ENCODE peak calls at places on chromosomes 4 and X, in seven cellular contexts. J is H1, D is SK-N-SH, O is NT2/D1, Y is HCT116, A is GM12878, Z is HepG2. I is an unnamed sample.

GRCh38 chrX:148872881-148873280 is 372.5 kb downstream of the AFF2 start:
- DNase-seq in D (no peak), J (no peak), O (no peak), Z (no peak), A (no peak), Y (no peak), I (no peak)

GRCh38 chr4:37516057-37516775 is 170.0 kb downstream of the RELL1 start:
- DNase-seq in O (no peak), A (no peak), J (no peak), Z (no peak), D (no peak), Y (no peak), I (no peak)

GRCh38 chr4:55906999-55907398 is 41.7 kb upstream of the CEP135 start:
- DNase-seq in Y (peak), J (no peak), D (no peak), Z (no peak), O (no peak), A (no peak), I (no peak)

GRCh38 chrX:3939967-3940610 is 226.6 kb upstream of the PRKX start:
- DNase-seq in Y (peak), A (no peak), J (no peak), Z (no peak), D (peak), O (peak), I (peak)

GRCh38 chr4:13544556-13545393 is 467 bp upstream of the NKX3-2 start:
- DNase-seq in Y (peak), O (peak), Z (peak), A (no peak), D (peak), J (peak), I (peak)

GRCh38 chrX:38574858-38575257 is 13.5 kb downstream of the TSPAN7 start:
- DNase-seq in O (no peak), Y (no peak), D (no peak), Z (no peak), J (no peak), A (no peak), I (no peak)

GRCh38 chr4:108533245-108533844 is 87.0 kb upstream of the RPL34 start:
- DNase-seq in J (no peak), Y (no peak), Z (no peak), O (no peak), A (no peak), D (no peak), I (no peak)

GRCh38 chr4:89838005-89838404 is 1.0 kb upstream of the SNCA start:
- DNase-seq in D (peak), J (no peak), O (no peak), Y (no peak), Z (no peak), A (no peak), I (peak)

GRCh38 chr4:48991357-48991756 is 5.3 kb downstream of the CWH43 start:
- DNase-seq in A (no peak), Y (no peak), Z (no peak), D (no peak), O (no peak), J (no peak), I (no peak)

GRCh38 chr4:124941267-124941666 is 228.7 kb upstream of the ANKRD50 start:
- DNase-seq in Z (no peak), A (no peak), O (no peak), D (no peak), J (no peak), Y (peak), I (no peak)

GRCh38 chr4:102438873-102439614 is 62.1 kb upstream of the NFKB1 start:
- DNase-seq in A (no peak), D (no peak), O (no peak), J (no peak), Z (peak), Y (no peak), I (no peak)

GRCh38 chrX:56928546-56928945 is 66.8 kb downstream of the SPIN3 start:
- DNase-seq in O (no peak), Z (no peak), A (no peak), Y (no peak), D (no peak), J (no peak), I (no peak)

GRCh38 chr4:98662619-98663225 is 4.3 kb upstream of the TSPAN5 start:
- DNase-seq in J (peak), Y (no peak), D (no peak), A (no peak), Z (no peak), O (no peak), I (no peak)

GRCh38 chr4:151573945-151574344 is 165.0 kb downstream of the FHIP1A start:
- DNase-seq in J (no peak), A (no peak), Z (no peak), O (no peak), Y (no peak), D (no peak), I (no peak)

GRCh38 chrX:29826651-29827206 is 388.6 kb upstream of the MAGEB2 start:
- DNase-seq in A (no peak), O (no peak), Y (no peak), Z (no peak), J (no peak), D (no peak), I (no peak)

GRCh38 chrX:24676403-24677024 is 17.2 kb upstream of the POLA1 start:
- DNase-seq in A (no peak), O (no peak), D (peak), Y (no peak), Z (no peak), J (no peak), I (peak)

GRCh38 chrX:41558531-41558930 is 111.4 kb downstream of the NYX start:
- DNase-seq in O (no peak), Y (no peak), A (no peak), Z (no peak), J (no peak), D (peak), I (peak)

GRCh38 chr4:67393699-67394281 is 151.5 kb downstream of the CENPC start:
- DNase-seq in Z (peak), O (peak), J (no peak), A (no peak), Y (peak), D (peak), I (peak)

GRCh38 chr4:14375816-14376215 is 626.5 kb upstream of the CPEB2 start:
- DNase-seq in O (no peak), Y (no peak), J (no peak), D (no peak), Z (no peak), A (no peak), I (no peak)

DNA sequence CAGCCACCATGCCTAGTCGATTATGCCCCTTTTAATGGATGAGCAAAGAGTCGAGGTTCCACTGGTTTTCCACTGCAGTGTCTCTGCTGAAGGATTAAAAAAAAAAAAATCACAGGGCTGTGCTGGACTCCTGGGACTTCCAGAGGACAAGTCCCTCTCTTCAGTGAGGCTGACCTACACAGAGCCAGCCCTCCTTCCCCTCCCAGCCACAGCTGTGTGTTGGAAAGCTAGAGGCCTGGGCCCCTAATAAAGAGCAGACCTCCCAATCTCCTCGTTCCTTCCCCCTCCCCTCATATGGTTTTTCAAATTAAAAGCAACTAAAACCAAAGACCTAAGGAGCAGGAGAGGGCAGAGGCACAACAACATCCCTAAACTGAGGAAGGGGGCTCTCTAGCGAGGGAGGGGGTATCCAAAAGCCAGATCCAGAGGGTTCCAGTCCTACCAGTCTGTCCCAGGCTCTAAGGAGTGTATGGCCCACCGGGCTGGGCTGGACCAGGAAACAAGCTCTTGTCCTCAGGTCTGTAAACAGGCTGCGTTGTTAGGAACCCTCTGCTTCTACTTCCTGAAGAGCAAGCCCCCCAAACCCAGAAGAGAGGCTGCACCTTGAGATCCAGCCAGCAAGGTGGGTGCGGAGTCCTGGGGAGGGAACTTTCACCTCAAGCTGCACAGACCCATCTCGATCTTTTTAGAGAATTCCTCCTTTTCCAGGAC is 4.0 kb upstream of the PDGFRA start:
- DNase-seq in Y (no peak), D (peak), O (no peak), J (peak), A (no peak), Z (no peak), I (no peak)
- TF ChIP-seq YY1 in Y (no peak), D (no peak), O (no peak), J (no peak), A (no peak), Z (no peak), I (no peak)

GRCh38 chr4:6620891-6621555 is 19.5 kb upstream of the MRFAP1 start:
- DNase-seq in A (no peak), Z (peak), O (no peak), D (peak), J (no peak), Y (no peak), I (peak)

GRCh38 chr4:6619466-6620255 is 20.8 kb upstream of the MRFAP1 start:
- DNase-seq in J (no peak), Y (no peak), A (no peak), O (no peak), D (peak), Z (no peak), I (no peak)

GRCh38 chr4:6619116-6619465 is 21.4 kb upstream of the MRFAP1 start:
- DNase-seq in Z (no peak), D (no peak), Y (no peak), J (no peak), A (no peak), O (no peak), I (no peak)

GRCh38 chr4:6621556-6621927 is 18.9 kb upstream of the MRFAP1 start:
- DNase-seq in O (no peak), D (peak), Y (no peak), A (no peak), Z (no peak), J (no peak), I (no peak)

DNA sequence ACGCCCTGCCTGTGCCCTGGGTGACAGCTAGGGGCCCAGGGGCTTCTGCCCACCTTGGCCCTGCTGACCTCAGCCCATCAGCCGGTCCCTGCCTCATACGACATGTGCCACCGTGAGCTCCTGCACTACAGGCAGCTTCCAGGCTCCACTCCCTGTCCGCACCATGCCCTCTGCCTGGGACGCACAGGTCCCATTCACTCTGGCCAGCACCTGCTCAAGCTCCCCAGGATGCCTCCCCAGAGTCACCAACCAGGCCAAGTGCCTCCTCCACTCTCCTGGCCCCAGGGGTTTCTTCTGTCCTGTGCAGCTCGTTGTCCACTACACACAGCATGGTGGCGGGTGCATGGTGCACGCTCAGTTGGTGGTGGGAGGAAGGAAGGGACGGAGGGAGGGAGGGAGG is 20.2 kb upstream of the MRFAP1 start:
- DNase-seq in A (no peak), D (no peak), O (no peak), Z (no peak), Y (no peak), J (no peak), I (no peak)
- TF ChIP-seq YY1 in A (no peak), D (no peak), O (no peak), Z (no peak), Y (no peak), J (no peak), I (no peak)

GRCh38 chr4:156962551-156962974 is 9.0 kb downstream of the PDGFC start:
- DNase-seq in Y (no peak), O (no peak), D (no peak), A (no peak), J (no peak), Z (peak), I (no peak)
- TF ChIP-seq YY1 in Y (no peak), O (no peak), D (no peak), A (no peak), J (no peak), Z (no peak), I (no peak)

GRCh38 chr4:166257276-166257675 is 384.2 kb downstream of the TLL1 start:
- DNase-seq in Z (no peak), Y (no peak), J (no peak), O (no peak), A (no peak), D (no peak), I (no peak)

GRCh38 chr4:166257891-166258290 is 384.9 kb downstream of the TLL1 start:
- DNase-seq in D (no peak), Z (no peak), J (no peak), O (no peak), A (no peak), Y (no peak), I (no peak)

DNA sequence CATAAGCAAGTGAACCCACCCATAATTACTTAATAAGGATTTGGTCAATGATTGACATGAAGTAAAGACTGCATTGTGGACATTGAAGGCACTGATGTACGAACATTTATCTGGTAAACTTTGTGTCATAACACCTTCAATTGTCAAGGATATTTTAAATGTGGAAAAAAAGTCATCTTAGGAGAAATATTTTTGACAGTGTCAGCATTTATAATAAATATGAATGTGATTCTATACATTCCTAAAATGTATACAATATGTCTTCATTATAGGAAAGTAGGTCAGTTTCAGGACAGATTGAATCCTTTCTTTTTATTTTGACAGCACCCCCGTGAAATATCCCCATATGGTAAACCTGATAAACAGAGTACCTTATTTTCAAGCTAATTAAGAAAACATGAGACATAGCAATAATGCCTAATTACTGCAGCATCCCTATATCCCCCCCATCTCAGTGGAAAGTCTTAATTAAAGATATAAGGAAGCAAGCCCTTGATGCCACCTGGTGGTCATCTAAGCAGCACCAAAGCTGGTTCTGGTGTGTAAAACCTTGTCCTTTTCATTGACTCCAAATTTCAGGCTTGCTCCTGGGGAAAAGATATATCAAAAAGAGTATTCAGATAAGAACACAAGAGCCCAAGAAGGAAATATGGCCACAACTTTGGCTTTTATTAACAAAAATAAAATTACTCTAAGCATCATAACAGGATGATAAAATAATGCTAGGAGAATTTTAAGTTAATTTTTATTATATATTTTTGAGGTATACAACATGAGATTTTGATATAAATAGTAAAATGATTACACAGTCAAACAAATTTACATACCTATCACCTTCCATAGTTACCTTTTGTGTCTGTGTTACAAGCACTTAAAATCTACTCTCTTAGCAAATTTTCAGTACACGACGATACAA is 379.7 kb downstream of the TLL1 start:
- DNase-seq in A (no peak), O (no peak), Z (peak), D (peak), Y (peak), J (no peak), I (peak)
- TF ChIP-seq YY1 in A (no peak), O (no peak), Z (no peak), D (no peak), Y (no peak), J (no peak), I (no peak)

GRCh38 chr4:78648639-78649363 is 97.2 kb downstream of the ANXA3 start:
- DNase-seq in J (no peak), Y (no peak), Z (no peak), A (no peak), O (no peak), D (no peak), I (no peak)

GRCh38 chr4:78644063-78644691 is 92.6 kb downstream of the ANXA3 start:
- DNase-seq in J (no peak), A (no peak), O (no peak), D (no peak), Z (no peak), Y (no peak), I (no peak)

GRCh38 chr4:78644744-78645330 is 93.3 kb downstream of the ANXA3 start:
- DNase-seq in Y (peak), J (no peak), A (no peak), D (peak), O (no peak), Z (peak), I (peak)

GRCh38 chr4:78647272-78647671 is 95.7 kb downstream of the ANXA3 start:
- DNase-seq in J (no peak), Y (no peak), A (no peak), Z (no peak), O (no peak), D (no peak), I (no peak)

DNA sequence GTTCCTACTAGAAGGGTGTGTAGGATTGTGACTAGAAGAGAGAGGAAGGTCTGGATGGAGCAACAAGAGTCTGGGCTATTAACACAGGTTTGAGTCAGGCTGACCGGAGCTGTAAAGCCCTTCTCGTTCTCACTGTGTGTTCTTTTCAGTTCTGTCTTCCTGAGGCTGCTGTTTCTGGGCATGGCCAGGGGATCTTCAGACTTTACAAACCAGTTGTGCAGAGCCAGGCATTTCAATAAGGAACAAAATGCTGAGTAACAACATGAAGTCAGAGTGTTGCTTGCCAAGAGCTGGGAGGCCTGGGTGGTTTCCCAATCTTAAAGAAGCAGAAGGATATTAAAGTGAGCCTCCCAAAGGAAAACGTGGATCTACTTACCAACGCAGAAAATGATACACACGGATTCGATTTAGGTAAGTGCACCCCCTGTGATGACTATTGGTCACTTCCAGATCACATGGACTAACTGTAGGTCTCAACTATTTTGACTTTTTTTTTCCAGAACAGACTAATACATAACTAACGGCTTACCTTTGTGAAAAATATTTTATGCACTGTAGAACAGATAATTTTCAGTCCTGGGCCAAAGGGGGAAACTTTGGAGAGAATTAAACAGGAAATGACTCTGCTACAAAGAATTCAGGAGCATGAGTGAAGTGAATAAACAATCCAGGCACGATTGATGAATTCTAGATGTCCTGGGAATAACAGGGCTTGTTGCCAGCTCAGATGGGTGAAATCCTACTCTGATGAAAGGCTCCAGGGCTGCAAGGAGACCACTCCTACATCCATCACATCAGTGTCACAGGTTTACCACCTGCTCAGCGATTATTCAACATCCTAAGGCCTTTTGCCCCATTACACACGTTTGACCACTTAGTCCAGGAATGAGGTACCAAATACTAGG is 94.5 kb downstream of the ANXA3 start:
- DNase-seq in A (no peak), O (no peak), D (no peak), Y (no peak), J (no peak), Z (peak), I (peak)
- TF ChIP-seq YY1 in A (no peak), O (no peak), D (peak), Y (no peak), J (no peak), Z (no peak), I (no peak)

GRCh38 chr4:3418029-3418762 is 23.6 kb upstream of the HGFAC start:
- DNase-seq in A (no peak), J (no peak), O (no peak), Y (no peak), D (no peak), Z (no peak), I (peak)

GRCh38 chr4:3421470-3421869 is 20.3 kb upstream of the HGFAC start:
- DNase-seq in D (no peak), J (no peak), O (no peak), A (no peak), Y (no peak), Z (no peak), I (no peak)

GRCh38 chr4:3420606-3420955 is 21.2 kb upstream of the HGFAC start:
- DNase-seq in D (no peak), Y (no peak), J (no peak), O (no peak), A (no peak), Z (no peak), I (no peak)

GRCh38 chr4:3420956-3421355 is 20.8 kb upstream of the HGFAC start:
- DNase-seq in A (no peak), D (no peak), Y (no peak), O (no peak), Z (no peak), J (no peak), I (no peak)

DNA sequence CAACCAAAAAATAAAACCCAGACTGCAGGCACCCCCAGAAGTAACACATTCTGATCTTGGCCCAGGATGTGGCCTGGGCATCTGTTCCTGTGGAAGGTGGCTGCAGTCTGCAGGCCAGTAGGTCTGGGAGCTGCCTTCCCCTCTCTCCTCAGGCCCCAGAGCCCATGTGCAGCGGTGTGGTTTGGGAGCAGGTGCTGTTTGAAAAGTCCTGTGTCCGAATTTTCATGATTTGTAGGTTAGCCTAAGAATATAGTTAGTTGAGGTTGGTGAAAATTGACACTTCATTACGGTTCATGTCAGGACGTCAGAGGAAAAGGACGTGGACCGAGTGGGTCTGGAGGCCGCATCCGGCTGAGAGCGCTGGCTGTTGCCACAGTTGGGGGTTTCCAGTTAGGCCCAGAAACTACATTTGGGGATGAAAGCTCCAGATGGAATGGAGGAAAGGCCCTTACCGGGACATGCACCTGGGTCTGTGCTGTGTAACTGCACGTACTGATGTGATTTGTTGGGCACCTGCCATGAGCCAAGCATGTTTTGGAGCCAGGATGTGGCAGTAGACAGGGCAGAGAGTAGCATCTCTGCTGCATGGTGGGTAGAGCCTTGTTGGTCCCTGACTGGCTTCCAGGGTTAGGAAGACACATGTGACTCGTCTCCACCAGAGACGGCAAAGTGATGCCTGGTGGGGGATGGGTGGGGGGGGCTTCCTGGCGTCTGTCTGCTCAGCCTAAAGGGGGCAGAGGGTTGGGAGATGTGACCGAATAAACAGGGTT is 21.7 kb upstream of the HGFAC start:
- DNase-seq in D (no peak), O (no peak), Z (no peak), A (no peak), Y (no peak), J (no peak), I (no peak)
- TF ChIP-seq YY1 in D (no peak), O (no peak), Z (no peak), A (no peak), Y (no peak), J (no peak), I (no peak)

I was measured in K562.